ENCODE peak calls at places on chromosomes 5 and 9, in six cellular contexts. K is pancreas; Y is cardiac muscle cell; M is CD4-positive, CD25-positive, alpha-beta regulatory T cell; Q is A549; H is fibroblast of lung. Z is an unnamed sample.

GRCh38 chr5:172010278-172010677 is 3.8 kb upstream of the FBXW11 start:
- DNase-seq in K (no peak), Y (peak; percentile 48), M (no peak), Q (peak; percentile 34), H (peak; percentile 28), Z (no peak)

GRCh38 chr9:94112716-94113465 is 28.6 kb downstream of the PTPDC1 start:
- DNase-seq in K (no peak), Y (no peak), M (no peak), Q (no peak), H (peak; percentile 60), Z (no peak)

GRCh38 chr5:148452499-148453193 is 68.9 kb downstream of the FBXO38 start:
- DNase-seq in K (no peak), Y (no peak), M (no peak), Q (no peak), H (no peak), Z (no peak)

GRCh38 chr9:33202552-33203300 is 35.6 kb upstream of the B4GALT1 start:
- DNase-seq in K (no peak), Y (no peak), M (peak; percentile 3), Q (no peak), H (peak; percentile 55), Z (no peak)

GRCh38 chr5:35960328-35960727 is 21.9 kb upstream of the CAPSL start:
- DNase-seq in K (no peak), Y (no peak), M (no peak), Q (no peak), H (no peak), Z (no peak)

GRCh38 chr9:137441289-137441934 is at the start of gene ENTPD8:
- DNase-seq in K (peak; percentile 87), Y (peak; percentile 66), M (no peak), Q (peak; percentile 66), H (no peak), Z (peak; percentile 74)

GRCh38 chr5:75640826-75641225 is 29.6 kb downstream of the ANKDD1B start:
- DNase-seq in K (no peak), Y (no peak), M (no peak), Q (no peak), H (peak; percentile 49), Z (no peak)

GRCh38 chr5:150146862-150147579 is 8.6 kb downstream of the PDGFRB start:
- DNase-seq in K (no peak), Y (no peak), M (no peak), Q (no peak), H (no peak), Z (no peak)

GRCh38 chr9:35864695-35865255 is 5.4 kb downstream of the OR13J1 start:
- DNase-seq in K (no peak), Y (no peak), M (no peak), Q (no peak), H (no peak), Z (no peak)

GRCh38 chr5:93296338-93296737 is 284.7 kb downstream of the NR2F1-AS1 start:
- DNase-seq in K (no peak), Y (no peak), M (no peak), Q (no peak), H (peak; percentile 36), Z (no peak)

GRCh38 chr9:124972241-124972770 is 31.4 kb upstream of the GOLGA1 start:
- DNase-seq in K (no peak), Y (no peak), M (no peak), Q (no peak), H (no peak), Z (no peak)

GRCh38 chr5:141915881-141916336 is 7.8 kb upstream of the DELE1 start:
- DNase-seq in K (no peak), Y (peak; percentile 79), M (no peak), Q (no peak), H (no peak), Z (no peak)

GRCh38 chr5:123754167-123754840 is 242.3 kb downstream of the CSNK1G3 start:
- DNase-seq in K (no peak), Y (no peak), M (no peak), Q (no peak), H (peak; percentile 64), Z (no peak)

GRCh38 chr9:76333319-76333880 is 60.8 kb downstream of the RFK start:
- DNase-seq in K (no peak), Y (no peak), M (no peak), Q (no peak), H (no peak), Z (no peak)

DNA sequence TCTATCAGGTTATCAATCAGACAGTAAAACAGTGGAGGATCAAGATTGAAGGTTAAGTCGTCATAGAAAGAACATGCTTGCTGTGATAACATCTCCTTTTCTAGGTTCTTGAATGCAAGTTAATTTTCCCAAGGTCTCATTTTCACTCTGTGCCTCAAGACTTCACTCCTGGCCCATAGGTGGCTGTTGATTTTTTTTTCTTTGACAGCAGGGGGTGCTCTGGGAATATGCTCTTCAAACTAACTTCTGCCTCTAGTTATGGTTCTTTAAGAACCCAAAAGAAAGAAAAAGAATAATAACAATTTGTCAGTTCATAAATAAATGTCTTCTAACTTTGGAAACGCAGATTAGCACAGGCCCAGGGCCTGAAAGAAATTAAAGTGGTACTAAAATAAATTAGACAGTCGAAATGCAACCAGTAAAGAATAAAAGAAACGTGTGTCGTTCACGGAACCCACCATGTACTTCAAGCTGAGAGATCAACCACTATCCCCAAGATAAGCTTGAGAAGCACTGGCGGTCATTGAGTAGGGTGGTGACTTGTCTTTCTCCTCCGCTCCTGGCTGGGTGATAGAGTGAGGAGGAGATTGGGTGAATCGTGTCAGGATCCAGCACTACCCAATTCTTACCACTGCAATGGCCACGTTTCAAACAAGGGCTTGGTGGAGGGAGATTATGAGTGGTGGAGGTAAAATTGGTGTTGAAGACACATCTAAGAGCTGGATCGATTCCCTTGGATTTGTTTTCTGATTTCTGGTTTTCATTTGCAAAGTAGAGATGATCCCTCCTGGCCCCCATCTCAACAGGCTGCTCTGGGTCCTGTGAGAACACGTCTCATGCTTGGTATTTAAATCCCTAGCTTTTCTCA is 93.4 kb upstream of the IRX4 start:
- DNase-seq in K (no peak), Y (no peak), M (no peak), Q (no peak), H (no peak), Z (no peak)
- H3K27ac ChIP-seq in K (no peak overlapping the region), Y (no peak overlapping the region), M (no peak overlapping the region), Q (no peak overlapping the region), H (no peak overlapping the region), Z (no peak overlapping the region)

GRCh38 chr5:139651863-139652787 is 4.0 kb downstream of the CXXC5 start:
- DNase-seq in K (peak; percentile 87), Y (peak; percentile 67), M (peak; percentile 51), Q (peak; percentile 64), H (peak; percentile 94), Z (no peak)
- H3K4me3 ChIP-seq in K (peak overlapping the region; percentile 98), Y (no peak overlapping the region), M (no peak overlapping the region), Q (peak overlapping the region; percentile 16), H (peak overlapping the region; percentile 26), Z (no peak overlapping the region)

GRCh38 chr9:129384138-129384886 is 206.3 kb upstream of the IER5L start:
- DNase-seq in K (peak; percentile 45), Y (no peak), M (no peak), Q (no peak), H (no peak), Z (no peak)
- H3K27ac ChIP-seq in K (peak overlapping the region; percentile 98), Y (peak overlapping the region; percentile 82), M (peak overlapping the region; percentile 51), Q (no peak overlapping the region), H (no peak overlapping the region), Z (no peak overlapping the region)

DNA sequence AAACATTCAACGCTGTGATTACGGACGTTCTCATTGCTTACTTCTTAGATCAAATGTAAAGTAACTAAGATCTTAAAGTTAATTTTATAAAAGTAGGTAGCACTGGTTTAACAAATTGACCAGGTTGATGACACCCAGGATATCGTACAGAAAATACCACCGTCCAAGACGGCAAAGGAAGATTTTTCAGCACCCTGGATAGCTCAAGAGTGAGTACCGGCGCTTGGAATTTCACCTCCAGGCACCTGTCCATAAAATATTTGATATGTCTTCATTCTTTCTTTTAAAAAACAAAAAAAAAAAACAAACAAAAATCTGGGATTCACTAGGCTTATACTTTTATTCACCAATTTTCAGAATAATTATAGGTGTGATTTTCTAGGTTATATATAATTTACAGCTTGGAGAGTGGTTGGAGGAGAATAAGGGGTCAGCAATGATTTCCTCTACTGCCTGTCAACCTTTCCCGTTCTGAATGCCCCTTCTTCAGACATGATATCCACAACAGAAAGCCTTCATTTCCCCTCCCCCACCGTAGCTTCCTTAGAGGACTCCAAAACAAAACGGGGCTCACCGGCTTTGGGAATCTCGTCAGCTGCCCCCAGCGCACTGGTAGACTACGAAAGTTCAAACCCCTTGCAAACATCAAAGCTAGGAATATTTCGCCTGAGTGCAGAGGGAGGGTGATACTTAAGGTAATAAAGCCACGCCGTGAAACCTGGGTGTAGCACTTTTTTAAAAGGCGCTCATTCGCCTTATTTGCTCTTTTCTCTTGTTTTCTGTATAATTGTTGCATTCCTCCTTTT is 2.7 kb downstream of the OTP start:
- DNase-seq in K (no peak), Y (peak; percentile 69), M (no peak), Q (no peak), H (no peak), Z (no peak)
- H3K4me3 ChIP-seq in K (no peak overlapping the region), Y (no peak overlapping the region), M (no peak overlapping the region), Q (no peak overlapping the region), H (no peak overlapping the region), Z (no peak overlapping the region)

Z was measured in iPS DF 6.9.